ENCODE peak calls at places on chromosomes 5 and 9, in four cellular contexts. X is mesendoderm, R is HCT116, A is PC-3. C is an unnamed sample. For H3K4me1, the result is how much of the 10 kb centered on the place peaks cover.

GRCh38 chr5:78530342-78531096 is 118.1 kb downstream of the LHFPL2 start:
- DNase-seq in X (no peak), R (no peak), A (peak), C (peak)

GRCh38 chr5:30368064-30368463 is 825.4 kb upstream of the CDH6 start:
- DNase-seq in X (no peak), R (no peak), A (peak), C (no peak)

GRCh38 chr9:71663216-71663615 is 105.1 kb downstream of the CEMIP2 start:
- DNase-seq in X (no peak), R (no peak), A (no peak), C (no peak)

GRCh38 chr9:107161338-107161737 is 121.7 kb upstream of the RAD23B start:
- DNase-seq in X (no peak), R (no peak), A (no peak), C (no peak)

GRCh38 chr9:22210262-22210661 is 201.2 kb upstream of the CDKN2B start:
- DNase-seq in X (no peak), R (no peak), A (peak), C (no peak)

GRCh38 chr9:3842839-3843238 is 317.0 kb upstream of the RFX3 start:
- DNase-seq in X (no peak), R (no peak), A (no peak), C (peak)

GRCh38 chr5:159444441-159445082 is 114.3 kb upstream of the IL12B start:
- DNase-seq in X (peak), R (peak), A (peak), C (peak)

GRCh38 chr9:91546574-91546973 is 122.9 kb upstream of the NFIL3 start:
- DNase-seq in X (no peak), R (no peak), A (peak), C (peak)

GRCh38 chr5:125160787-125161502 is 414.5 kb upstream of the ZNF608 start:
- DNase-seq in X (peak), R (no peak), A (no peak), C (no peak)

GRCh38 chr5:132539716-132540115 is 3.6 kb downstream of the IL5 start:
- DNase-seq in X (no peak), R (no peak), A (no peak), C (no peak)

GRCh38 chr5:88675758-88676636 is 207.0 kb downstream of the MEF2C start:
- DNase-seq in X (peak), R (peak), A (no peak), C (no peak)

GRCh38 chr5:117434266-117434665 is 859.6 kb upstream of the SEMA6A start:
- DNase-seq in X (no peak), R (no peak), A (no peak), C (peak)

GRCh38 chr5:33441241-33441844 is 578 bp downstream of the TARS1 start:
- DNase-seq in X (no peak), R (peak), A (peak), C (peak)

GRCh38 chr9:76218151-76218867 is 175.9 kb downstream of the RFK start:
- DNase-seq in X (no peak), R (no peak), A (no peak), C (no peak)

GRCh38 chr5:167642779-167643517 is 648.5 kb upstream of the WWC1 start:
- DNase-seq in X (no peak), R (no peak), A (peak), C (peak)

GRCh38 chr9:132795511-132796303 is 82.4 kb downstream of the AK8 start:
- DNase-seq in X (no peak), R (no peak), A (no peak), C (no peak)

GRCh38 chr5:177389368-177390169 is 5.3 kb downstream of the SLC34A1 start:
- DNase-seq in X (peak), R (peak), A (peak), C (peak)

GRCh38 chr5:1776831-1777230 is 22.8 kb downstream of the MRPL36 start:
- DNase-seq in X (no peak), R (no peak), A (no peak), C (no peak)

GRCh38 chr9:74910036-74910435 is 22.3 kb upstream of the TRPM6 start:
- DNase-seq in X (no peak), R (no peak), A (no peak), C (no peak)

GRCh38 chr9:133538176-133538575 is 3.7 kb downstream of the ADAMTSL2 start:
- DNase-seq in X (no peak), R (no peak), A (no peak), C (no peak)

GRCh38 chr5:115461093-115461492 is 83.5 kb downstream of the FEM1C start:
- DNase-seq in X (no peak), R (peak), A (no peak), C (peak)

GRCh38 chr9:85741112-85741874 is 461 bp downstream of the AGTPBP1 start:
- DNase-seq in X (peak), R (no peak), A (peak), C (peak)

GRCh38 chr5:179312557-179313235 is 32.6 kb downstream of the ADAMTS2 start:
- DNase-seq in X (no peak), R (no peak), A (no peak), C (peak)

GRCh38 chr9:79968533-79968932 is 396.8 kb downstream of the TLE4 start:
- DNase-seq in X (no peak), R (no peak), A (no peak), C (no peak)

GRCh38 chr5:142696379-142696778 is 10.5 kb upstream of the FGF1 start:
- DNase-seq in X (no peak), R (no peak), A (no peak), C (no peak)

GRCh38 chr5:132499440-132500243 is 9.1 kb upstream of the IRF1 start:
- DNase-seq in X (peak), R (no peak), A (no peak), C (no peak)

GRCh38 chr9:31542384-31543055 is 841.9 kb upstream of the ACO1 start:
- DNase-seq in X (peak), R (no peak), A (no peak), C (peak)

GRCh38 chr9:75964431-75964830 is 74.0 kb downstream of the PCSK5 start:
- DNase-seq in X (peak), R (peak), A (peak), C (no peak)

GRCh38 chr5:9654886-9655285 is 24.7 kb upstream of the TAS2R1 start:
- DNase-seq in X (peak), R (no peak), A (no peak), C (peak)

GRCh38 chr9:124458441-124458840 is 8.2 kb downstream of the ADGRD2 start:
- DNase-seq in X (no peak), R (no peak), A (no peak), C (no peak)

GRCh38 chr9:127744407-127745110 is 9.5 kb upstream of the TOR2A start:
- DNase-seq in X (no peak), R (no peak), A (no peak), C (no peak)
- H3K4me1 ChIP-seq in X (under half), R (under half), A (under half), C (under half)

GRCh38 chr9:130192600-130192999 is 20.4 kb downstream of the NCS1 start:
- DNase-seq in X (no peak), R (no peak), A (no peak), C (no peak)
- H3K9ac ChIP-seq in X (no peak), R (no peak), A (no peak), C (no peak)

GRCh38 chr9:73152445-73152844 is 780 bp downstream of the ANXA1 start:
- DNase-seq in X (peak), R (no peak), A (peak), C (peak)
- H3K4me1 ChIP-seq in X (under half), R (half or more), A (half or more), C (half or more)

GRCh38 chr9:127565231-127565630 is 46.8 kb upstream of the STXBP1 start:
- DNase-seq in X (no peak), R (no peak), A (no peak), C (no peak)

GRCh38 chr9:127563579-127563978 is 48.5 kb upstream of the STXBP1 start:
- DNase-seq in X (no peak), R (no peak), A (peak), C (no peak)

GRCh38 chr9:127562841-127563523 is 49.1 kb upstream of the STXBP1 start:
- DNase-seq in X (no peak), R (no peak), A (peak), C (peak)

GRCh38 chr9:127561491-127562270 is 50.4 kb upstream of the STXBP1 start:
- DNase-seq in X (peak), R (peak), A (peak), C (peak)

DNA sequence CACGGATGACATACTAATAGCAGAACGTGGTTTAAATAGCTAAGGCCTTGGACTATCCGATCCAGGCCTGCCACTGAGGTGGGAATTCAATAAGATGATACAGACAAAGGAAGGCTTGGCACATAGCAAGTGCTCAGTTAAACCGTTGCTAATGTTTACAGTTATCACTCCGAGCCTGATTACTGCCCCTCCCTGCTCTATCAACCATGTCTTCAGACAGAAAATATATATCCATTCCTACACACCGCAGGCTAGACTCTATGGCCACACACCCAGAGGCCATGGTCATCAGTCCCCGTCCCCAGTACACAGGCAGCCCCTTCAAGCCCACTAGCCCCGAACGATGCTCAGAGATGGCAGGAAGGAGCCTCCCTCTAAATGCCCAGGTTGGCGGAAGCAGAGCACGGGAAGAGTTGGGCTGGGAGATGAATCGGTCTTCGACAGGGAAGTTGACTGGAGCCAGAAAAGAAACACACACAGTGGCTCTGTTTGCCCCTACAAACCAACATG is 49.8 kb upstream of the STXBP1 start:
- DNase-seq in X (no peak), R (no peak), A (no peak), C (no peak)
- H3K9ac ChIP-seq in X (no peak), R (peak), A (peak), C (peak)

DNA sequence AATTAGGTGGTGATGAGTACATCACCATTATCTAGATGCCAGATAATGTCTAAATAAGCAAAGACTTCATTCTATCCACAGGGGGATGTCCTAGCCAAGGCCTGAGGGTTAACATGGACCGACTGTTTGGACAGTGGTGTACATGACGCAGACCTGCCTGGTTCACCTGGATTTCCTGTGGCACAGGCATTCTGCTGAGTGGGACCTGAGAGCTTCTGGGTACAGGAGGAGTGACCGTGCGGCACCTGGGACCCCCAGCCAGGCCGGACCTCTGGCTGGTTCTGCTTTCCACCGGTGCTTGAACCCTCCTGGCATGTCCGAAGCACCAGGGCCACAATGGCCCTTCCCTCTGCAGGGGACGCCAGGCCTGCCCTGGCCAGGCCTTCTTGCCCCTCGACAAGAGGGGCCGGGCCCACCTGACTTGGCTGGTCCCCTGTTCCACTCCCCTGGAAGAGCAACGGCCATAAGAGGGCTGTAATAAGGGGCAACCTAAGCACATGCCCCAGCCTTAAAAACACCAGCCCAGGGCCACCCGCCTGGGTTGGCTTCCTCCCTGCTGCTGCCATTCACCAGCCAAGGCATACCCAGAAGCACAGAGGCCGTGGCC is 8.6 kb downstream of the GFPT2 start:
- DNase-seq in X (no peak), R (no peak), A (no peak), C (no peak)
- H3K4me1 ChIP-seq in X (under half), R (under half), A (under half), C (half or more)

GRCh38 chr5:157215143-157215825 is 34.6 kb downstream of the ITK start:
- DNase-seq in X (no peak), R (no peak), A (no peak), C (no peak)
- H3K9ac ChIP-seq in X (no peak), R (no peak), A (no peak), C (no peak)

DNA sequence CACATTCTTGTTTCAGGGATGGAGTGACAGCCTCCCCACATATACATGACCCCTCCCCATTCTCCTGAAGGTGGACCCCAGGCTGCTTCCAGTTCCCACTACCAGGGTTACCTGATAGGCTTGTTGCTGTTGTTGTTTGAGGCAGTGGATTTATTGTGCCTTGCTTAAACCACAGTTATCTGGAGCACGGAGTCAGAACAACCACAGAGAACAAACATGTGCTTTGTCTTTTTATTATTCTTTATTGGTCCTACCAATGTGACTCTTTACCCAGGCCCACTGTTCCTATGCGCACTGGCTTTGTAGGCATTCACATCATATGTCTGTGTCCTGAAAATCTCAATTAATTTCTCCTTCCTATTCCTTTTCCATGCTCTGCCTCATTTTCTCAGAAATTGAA is 41.2 kb upstream of the IPPK start:
- DNase-seq in X (no peak), R (no peak), A (no peak), C (no peak)
- H3K4me1 ChIP-seq in X (under half), R (under half), A (under half), C (under half)

GRCh38 chr5:174421408-174421805 is 303.0 kb upstream of the MSX2 start:
- DNase-seq in X (no peak), R (no peak), A (no peak), C (no peak)

GRCh38 chr5:174420651-174421407 is 303.6 kb upstream of the MSX2 start:
- DNase-seq in X (no peak), R (no peak), A (no peak), C (no peak)

GRCh38 chr5:174423538-174423937 is 300.8 kb upstream of the MSX2 start:
- DNase-seq in X (no peak), R (no peak), A (no peak), C (no peak)

GRCh38 chr5:174419523-174420132 is 304.8 kb upstream of the MSX2 start:
- DNase-seq in X (peak), R (peak), A (peak), C (peak)

GRCh38 chr5:174418809-174419522 is 305.4 kb upstream of the MSX2 start:
- DNase-seq in X (peak), R (peak), A (no peak), C (peak)
- H3K9ac ChIP-seq in X (peak), R (no peak), A (no peak), C (peak)

GRCh38 chr5:175678074-175678473 is 20.2 kb downstream of the HRH2 start:
- DNase-seq in X (no peak), R (no peak), A (no peak), C (no peak)

GRCh38 chr5:175680463-175680862 is 22.6 kb downstream of the HRH2 start:
- DNase-seq in X (no peak), R (no peak), A (no peak), C (no peak)

GRCh38 chr5:175675873-175676272 is 18.0 kb downstream of the HRH2 start:
- DNase-seq in X (no peak), R (no peak), A (no peak), C (no peak)

GRCh38 chr5:175680020-175680419 is 22.1 kb downstream of the HRH2 start:
- DNase-seq in X (no peak), R (no peak), A (no peak), C (no peak)

GRCh38 chr5:175677571-175677970 is 19.7 kb downstream of the HRH2 start:
- DNase-seq in X (no peak), R (no peak), A (no peak), C (no peak)
- H3K4me1 ChIP-seq in X (under half), R (under half), A (under half), C (under half)

GRCh38 chr5:72453260-72453775 is 53.9 kb downstream of the ZNF366 start:
- DNase-seq in X (no peak), R (no peak), A (no peak), C (no peak)

GRCh38 chr5:72457491-72457890 is 49.7 kb downstream of the ZNF366 start:
- DNase-seq in X (no peak), R (no peak), A (no peak), C (no peak)

GRCh38 chr5:72454996-72455395 is 52.2 kb downstream of the ZNF366 start:
- DNase-seq in X (no peak), R (no peak), A (no peak), C (no peak)

GRCh38 chr5:72456391-72457060 is 50.7 kb downstream of the ZNF366 start:
- DNase-seq in X (no peak), R (no peak), A (no peak), C (no peak)

GRCh38 chr5:72455477-72455876 is 51.7 kb downstream of the ZNF366 start:
- DNase-seq in X (no peak), R (no peak), A (no peak), C (no peak)
- H3K9ac ChIP-seq in X (no peak), R (no peak), A (no peak), C (no peak)